ENCODE peak calls at places on chromosomes 11 and 22, in ten cellular contexts. One of them, this sample, is unnamed.

GRCh38 chr11:69220581-69221051 is 64.9 kb downstream of the SMIM38 start:
- DNase-seq in glutamatergic neuron: no peak
- DNase-seq in H1: no peak
- DNase-seq in GM12891: no peak
- DNase-seq in HTR-8/SVneo: no peak
- DNase-seq in left lung: no peak
- DNase-seq in vagina: peak; percentile 72
- DNase-seq in RWPE1: no peak
- DNase-seq in activated naive CD8-positive, alpha-beta T cell treated with anti-CD3 and anti-CD28 coated beads for 36 hours: no peak
- DNase-seq in AML-193: no peak
- DNase-seq in this sample: no peak

GRCh38 chr22:49533886-49534285 is 293.8 kb downstream of the BRD1 start:
- DNase-seq in glutamatergic neuron: no peak
- DNase-seq in H1: no peak
- DNase-seq in GM12891: no peak
- DNase-seq in HTR-8/SVneo: no peak
- DNase-seq in left lung: peak; percentile 25
- DNase-seq in vagina: no peak
- DNase-seq in RWPE1: no peak
- DNase-seq in activated naive CD8-positive, alpha-beta T cell treated with anti-CD3 and anti-CD28 coated beads for 36 hours: no peak
- DNase-seq in AML-193: no peak
- DNase-seq in this sample: no peak

GRCh38 chr11:104713366-104713765 is 184.9 kb downstream of the CASP12 start:
- DNase-seq in glutamatergic neuron: no peak
- DNase-seq in H1: no peak
- DNase-seq in GM12891: no peak
- DNase-seq in HTR-8/SVneo: no peak
- DNase-seq in left lung: no peak
- DNase-seq in vagina: no peak
- DNase-seq in RWPE1: no peak
- DNase-seq in activated naive CD8-positive, alpha-beta T cell treated with anti-CD3 and anti-CD28 coated beads for 36 hours: no peak
- DNase-seq in AML-193: no peak
- DNase-seq in this sample: no peak

GRCh38 chr11:109733245-109733644 is 311.3 kb downstream of the C11orf87 start:
- DNase-seq in glutamatergic neuron: no peak
- DNase-seq in H1: no peak
- DNase-seq in GM12891: no peak
- DNase-seq in HTR-8/SVneo: peak; percentile 47
- DNase-seq in left lung: no peak
- DNase-seq in vagina: no peak
- DNase-seq in RWPE1: peak; percentile 34
- DNase-seq in activated naive CD8-positive, alpha-beta T cell treated with anti-CD3 and anti-CD28 coated beads for 36 hours: no peak
- DNase-seq in AML-193: no peak
- DNase-seq in this sample: no peak

GRCh38 chr22:25172153-25172552 is 27.5 kb upstream of the CRYBB3 start:
- DNase-seq in glutamatergic neuron: no peak
- DNase-seq in H1: no peak
- DNase-seq in GM12891: no peak
- DNase-seq in HTR-8/SVneo: no peak
- DNase-seq in left lung: no peak
- DNase-seq in vagina: no peak
- DNase-seq in RWPE1: no peak
- DNase-seq in activated naive CD8-positive, alpha-beta T cell treated with anti-CD3 and anti-CD28 coated beads for 36 hours: peak; percentile 22
- DNase-seq in AML-193: peak; percentile 1
- DNase-seq in this sample: no peak

GRCh38 chr11:74730601-74731260 is 495 bp downstream of the CHRDL2 start:
- DNase-seq in glutamatergic neuron: no peak
- DNase-seq in H1: peak; percentile 62
- DNase-seq in GM12891: no peak
- DNase-seq in HTR-8/SVneo: no peak
- DNase-seq in left lung: peak; percentile 22
- DNase-seq in vagina: peak; percentile 78
- DNase-seq in RWPE1: no peak
- DNase-seq in activated naive CD8-positive, alpha-beta T cell treated with anti-CD3 and anti-CD28 coated beads for 36 hours: no peak
- DNase-seq in AML-193: no peak
- DNase-seq in this sample: no peak

GRCh38 chr11:125948278-125949051 is 2.6 kb downstream of the VSIG10L2 start:
- DNase-seq in glutamatergic neuron: no peak
- DNase-seq in H1: peak; percentile 38
- DNase-seq in GM12891: no peak
- DNase-seq in HTR-8/SVneo: no peak
- DNase-seq in left lung: no peak
- DNase-seq in vagina: peak; percentile 83
- DNase-seq in RWPE1: no peak
- DNase-seq in activated naive CD8-positive, alpha-beta T cell treated with anti-CD3 and anti-CD28 coated beads for 36 hours: no peak
- DNase-seq in AML-193: no peak
- DNase-seq in this sample: no peak

GRCh38 chr11:70712471-70712870 is 314.1 kb downstream of the CTTN start:
- DNase-seq in glutamatergic neuron: no peak
- DNase-seq in H1: no peak
- DNase-seq in GM12891: no peak
- DNase-seq in HTR-8/SVneo: no peak
- DNase-seq in left lung: no peak
- DNase-seq in vagina: no peak
- DNase-seq in RWPE1: no peak
- DNase-seq in activated naive CD8-positive, alpha-beta T cell treated with anti-CD3 and anti-CD28 coated beads for 36 hours: no peak
- DNase-seq in AML-193: no peak
- DNase-seq in this sample: no peak

This sample was measured in GDM1.